ENCODE peak calls at places on chromosomes 2 and 18, in eight cellular contexts. O, G, H, B, V, C, K and U are unnamed samples.

GRCh38 chr2:226862623-226863022 is 26.8 kb downstream of the RHBDD1 start:
- DNase-seq in O (no peak), B (no peak), V (no peak), K (no peak), H (no peak), G (no peak), C (no peak), U (peak; percentile 9)

GRCh38 chr2:18304849-18305248 is 255.6 kb downstream of the RDH14 start:
- DNase-seq in V (peak; percentile 38), B (no peak), O (no peak), K (no peak), G (no peak), C (no peak), H (no peak), U (no peak)

GRCh38 chr2:20093263-20094141 is 42.1 kb upstream of the LAPTM4A start:
- DNase-seq in B (peak; percentile 80), K (peak; percentile 83), O (peak; percentile 39), G (no peak), C (peak; percentile 63), V (peak; percentile 89), H (no peak), U (peak; percentile 65)

GRCh38 chr2:161075701-161076100 is 84.5 kb upstream of the TANK start:
- DNase-seq in O (no peak), G (no peak), H (no peak), V (no peak), K (no peak), B (no peak), C (no peak), U (no peak)

GRCh38 chr18:61475931-61476330 is 142.7 kb downstream of the CDH20 start:
- DNase-seq in C (no peak), V (no peak), G (no peak), H (no peak), O (no peak), B (no peak), K (no peak), U (no peak)

GRCh38 chr2:160054984-160055725 is 7.3 kb downstream of the PLA2R1 start:
- DNase-seq in B (no peak), C (no peak), G (no peak), H (no peak), V (peak; percentile 58), O (no peak), K (peak; percentile 36), U (peak; percentile 19)

GRCh38 chr2:213315168-213315876 is 31.1 kb downstream of the SPAG16 start:
- DNase-seq in V (no peak), C (no peak), B (no peak), K (peak; percentile 15), G (no peak), H (no peak), O (no peak), U (no peak)

GRCh38 chr2:170375192-170375591 is 197.2 kb downstream of the MYO3B start:
- DNase-seq in C (no peak), V (no peak), H (no peak), K (no peak), G (peak; percentile 16), O (no peak), B (peak; percentile 17), U (no peak)

GRCh38 chr2:100632759-100633158 is 70.0 kb downstream of the PDCL3 start:
- DNase-seq in H (no peak), O (no peak), B (no peak), G (no peak), K (no peak), C (no peak), V (no peak), U (no peak)

GRCh38 chr2:215748446-215748845 is 264.9 kb downstream of the MREG start:
- DNase-seq in G (no peak), V (peak; percentile 35), B (peak; percentile 37), C (peak; percentile 31), K (no peak), H (no peak), O (no peak), U (no peak)

GRCh38 chr2:173192071-173192470 is 116.4 kb downstream of the MAP3K20 start:
- DNase-seq in C (no peak), K (no peak), G (no peak), O (no peak), H (no peak), V (no peak), B (no peak), U (no peak)

GRCh38 chr2:218370410-218371063 is 11.5 kb upstream of the SLC11A1 start:
- DNase-seq in B (peak; percentile 51), C (no peak), O (peak; percentile 75), V (peak; percentile 71), H (no peak), K (no peak), G (no peak), U (no peak)

GRCh38 chr2:26978061-26978596 is 7.7 kb downstream of the MAPRE3 start:
- DNase-seq in V (no peak), B (no peak), C (no peak), O (no peak), G (no peak), H (no peak), K (no peak), U (peak; percentile 16)

GRCh38 chr2:189751080-189751658 is 11.4 kb downstream of the OSGEPL1 start:
- DNase-seq in H (peak; percentile 38), V (peak; percentile 55), K (peak; percentile 23), C (peak; percentile 16), G (no peak), B (peak; percentile 35), O (no peak), U (peak; percentile 45)

GRCh38 chr2:216216951-216217903 is 108.1 kb downstream of the XRCC5 start:
- DNase-seq in H (no peak), K (peak; percentile 34), B (peak; percentile 49), C (no peak), V (peak; percentile 70), G (no peak), O (no peak), U (peak; percentile 79)

GRCh38 chr2:216222650-216223352 is 113.7 kb downstream of the XRCC5 start:
- DNase-seq in V (peak; percentile 71), G (no peak), H (peak; percentile 42), K (peak; percentile 29), C (no peak), B (no peak), O (no peak), U (peak; percentile 63)

GRCh38 chr2:136068828-136069227 is 49.1 kb downstream of the CXCR4 start:
- DNase-seq in G (no peak), O (no peak), B (no peak), C (no peak), H (no peak), V (no peak), K (no peak), U (no peak)

GRCh38 chr2:9565436-9566153 is 10.0 kb upstream of the ADAM17 start:
- DNase-seq in C (peak; percentile 84), K (peak; percentile 96), B (peak; percentile 91), O (peak; percentile 86), V (peak; percentile 94), G (peak; percentile 91), H (no peak), U (peak; percentile 91)

GRCh38 chr18:4544131-4544530 is 89.0 kb upstream of the DLGAP1 start:
- DNase-seq in K (peak; percentile 3), V (peak; percentile 0), H (no peak), G (no peak), B (no peak), C (no peak), O (no peak), U (no peak)

DNA sequence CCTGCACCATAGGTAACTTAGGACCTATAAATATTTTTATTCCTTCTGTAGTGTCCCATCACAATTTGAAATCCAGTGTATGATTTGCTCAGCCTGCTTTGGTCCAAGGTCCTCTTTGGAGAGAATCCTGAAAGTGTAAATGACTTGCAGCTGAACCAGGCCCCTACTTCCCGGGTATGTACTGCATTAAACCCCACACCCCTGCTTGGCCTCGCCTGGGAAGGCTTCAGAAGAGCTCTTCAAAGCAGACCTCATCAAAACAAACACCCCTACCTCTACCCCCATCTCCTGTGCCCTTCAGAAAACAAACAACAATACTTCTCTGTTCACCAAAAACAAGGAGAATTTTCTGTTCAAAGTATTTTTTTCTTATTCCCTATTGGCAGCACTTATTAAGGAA is 9.5 kb upstream of the SPTBN1 start:
- DNase-seq in B (no peak), K (no peak), G (no peak), O (no peak), H (no peak), V (no peak), C (no peak), U (no peak)
- TF ChIP-seq CTCF in B (no peak), K (no peak), G (no peak), O (no peak), H (no peak), V (no peak), C (no peak), U (no peak)

GRCh38 chr2:203191958-203192357 is 46.9 kb upstream of the CYP20A1 start:
- DNase-seq in O (no peak), C (no peak), G (no peak), K (no peak), H (no peak), V (no peak), B (no peak), U (no peak)

GRCh38 chr2:203200866-203201265 is 38.0 kb upstream of the CYP20A1 start:
- DNase-seq in H (no peak), V (no peak), O (no peak), C (no peak), K (no peak), G (no peak), B (no peak), U (no peak)

DNA sequence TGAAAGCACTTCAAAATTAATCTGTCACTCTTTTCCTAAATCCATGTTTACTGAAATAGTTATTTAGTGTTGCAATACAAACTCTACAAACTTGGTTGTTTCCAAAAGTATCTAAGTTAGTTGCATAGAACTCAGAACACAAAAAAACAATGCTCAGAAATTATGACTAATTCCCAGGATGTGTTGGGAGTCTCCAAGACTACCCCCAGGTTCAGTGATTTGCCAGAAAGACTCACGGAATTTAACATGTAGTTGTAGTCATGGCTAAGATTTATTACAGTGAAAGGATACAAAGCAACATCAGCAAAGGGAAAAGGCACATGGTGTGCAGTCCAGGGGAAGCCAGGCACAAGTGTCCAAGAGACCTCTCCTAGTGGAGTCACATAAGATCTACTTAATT is 43.5 kb upstream of the CYP20A1 start:
- DNase-seq in O (no peak), B (no peak), K (no peak), C (no peak), G (no peak), V (peak; percentile 75), H (no peak), U (peak; percentile 52)
- TF ChIP-seq CTCF in O (no peak), B (no peak), K (no peak), C (no peak), G (no peak), V (no peak), H (no peak), U (no peak)

DNA sequence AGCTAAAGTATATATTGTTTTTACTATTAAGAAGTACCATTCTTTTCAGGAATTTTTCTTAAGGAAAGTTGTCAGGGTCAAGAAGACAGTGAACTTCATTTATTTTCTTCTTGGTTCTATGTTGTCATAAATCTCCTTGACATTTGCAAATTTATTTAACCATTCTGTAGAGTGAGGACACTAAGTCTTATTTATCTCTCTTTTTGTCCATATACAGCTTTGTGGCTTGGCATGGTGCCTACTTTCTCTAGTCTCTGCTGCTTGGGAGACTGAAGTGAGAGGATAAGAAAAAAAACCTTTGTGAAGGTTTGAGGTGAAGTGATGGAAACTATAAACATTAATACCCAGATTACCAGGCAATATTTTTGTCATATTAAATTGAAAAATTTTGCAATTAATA is 1389.4 kb downstream of the SUCLG1 start:
- DNase-seq in H (no peak), K (peak; percentile 64), G (peak; percentile 16), O (no peak), C (no peak), B (no peak), V (peak; percentile 59), U (peak; percentile 13)
- TF ChIP-seq CTCF in H (no peak), K (no peak), G (no peak), O (no peak), C (no peak), B (no peak), V (no peak), U (no peak)

GRCh38 chr2:34738691-34739090 is 1139.6 kb upstream of the FAM98A start:
- DNase-seq in K (no peak), B (no peak), G (no peak), O (no peak), H (no peak), V (no peak), C (no peak), U (no peak)
- TF ChIP-seq CTCF in K (no peak), B (no peak), G (peak; percentile 52), O (no peak), H (no peak), V (no peak), C (no peak), U (no peak)